ENCODE peak calls at places on chromosomes 6 and 20, in four cellular contexts. E, S, M and W are unnamed samples.

GRCh38 chr6:43952746-43953145 is 174.5 kb downstream of the MRPL14 start:
- DNase-seq in E (no peak), S (no peak), M (peak), W (no peak)

GRCh38 chr20:50187403-50188051 is 3.1 kb upstream of the CEBPB start:
- DNase-seq in E (no peak), S (no peak), M (peak), W (no peak)

GRCh38 chr20:2804921-2805681 is 4.7 kb upstream of the CPXM1 start:
- DNase-seq in E (no peak), S (no peak), M (no peak), W (no peak)

GRCh38 chr6:158784505-158784904 is 34.7 kb downstream of the EZR start:
- DNase-seq in E (no peak), S (no peak), M (peak), W (no peak)

GRCh38 chr6:116536216-116536621 is 9.3 kb downstream of the TRAPPC3L start:
- DNase-seq in E (no peak), S (peak), M (peak), W (no peak)

GRCh38 chr20:23047738-23048214 is 1.7 kb downstream of the THBD start:
- DNase-seq in E (no peak), S (no peak), M (peak), W (no peak)

GRCh38 chr6:169045486-169045885 is 208.2 kb downstream of the THBS2 start:
- DNase-seq in E (no peak), S (peak), M (no peak), W (no peak)

GRCh38 chr20:56766528-56766927 is 137.4 kb downstream of the TFAP2C start:
- DNase-seq in E (no peak), S (no peak), M (no peak), W (no peak)

GRCh38 chr6:125066964-125067363 is 86.6 kb upstream of the TPD52L1 start:
- DNase-seq in E (no peak), S (no peak), M (peak), W (peak)

GRCh38 chr6:111997078-111997862 is 56.6 kb upstream of the CCN6 start:
- DNase-seq in E (peak), S (peak), M (peak), W (peak)

GRCh38 chr6:26196846-26197683 is 109.8 kb downstream of the HFE start:
- DNase-seq in E (peak), S (peak), M (peak), W (peak)

GRCh38 chr6:33589366-33589722 is 9.3 kb upstream of the BAK1 start:
- DNase-seq in E (no peak), S (no peak), M (no peak), W (no peak)

GRCh38 chr6:168021581-168021980 is 24.1 kb downstream of the KIF25 start:
- DNase-seq in E (no peak), S (no peak), M (no peak), W (no peak)

GRCh38 chr6:169221264-169221663 is 32.4 kb downstream of the THBS2 start:
- DNase-seq in E (no peak), S (no peak), M (no peak), W (no peak)

GRCh38 chr20:38437796-38438195 is 2.7 kb upstream of the SNHG17 start:
- DNase-seq in E (no peak), S (no peak), M (no peak), W (no peak)

GRCh38 chr6:40962241-40962640 is 76.8 kb downstream of the UNC5CL start:
- DNase-seq in E (no peak), S (no peak), M (peak), W (peak)

GRCh38 chr6:42147138-42147562 is 4.7 kb upstream of the C6orf132 start:
- DNase-seq in E (no peak), S (no peak), M (no peak), W (no peak)

GRCh38 chr6:100335999-100336398 is 128.7 kb downstream of the SIM1 start:
- DNase-seq in E (no peak), S (no peak), M (peak), W (no peak)

GRCh38 chr6:130720076-130720475 is 107.1 kb upstream of the SMLR1 start:
- DNase-seq in E (no peak), S (no peak), M (no peak), W (no peak)

GRCh38 chr6:128271011-128271410 is 249.4 kb downstream of the PTPRK start:
- DNase-seq in E (no peak), S (no peak), M (no peak), W (no peak)

GRCh38 chr6:85404497-85405174 is 45.2 kb upstream of the NT5E start:
- DNase-seq in E (no peak), S (no peak), M (peak), W (no peak)

GRCh38 chr20:24027229-24027628 is 38.6 kb upstream of the GGTLC1 start:
- DNase-seq in E (peak), S (peak), M (no peak), W (peak)

GRCh38 chr6:113995632-113996031 is 24.7 kb upstream of the HDAC2 start:
- DNase-seq in E (no peak), S (peak), M (peak), W (no peak)

GRCh38 chr6:24720131-24720603 is 1.2 kb upstream of the C6orf62 start:
- DNase-seq in E (peak), S (no peak), M (peak), W (peak)